ENCODE peak calls at places on chromosomes 16 and 17, in eight cellular contexts. E is retinal pigment epithelial cell; P is CD4-positive, alpha-beta T cell; M is mucosa of descending colon; V is GDM1; K is stimulated activated CD4-positive, alpha-beta T cell treated with anti-CD3 and anti-CD28 coated beads, Interleukin-12 subunit alpha, Interleukin-12 subunit beta, amount 100 ng/mL, for 4 hours; F is AG10803; L is NCI-H345. U is an unnamed sample.

GRCh38 chr17:77304746-77305473 is 164.1 kb downstream of the SEC14L1 start:
- DNase-seq in E (no peak), P (no peak), M (peak), V (no peak), K (no peak), F (no peak), L (no peak), U (no peak)

GRCh38 chr17:8474826-8475225 is 39.1 kb downstream of the NDEL1 start:
- DNase-seq in E (no peak), P (no peak), M (no peak), V (no peak), K (no peak), F (no peak), L (no peak), U (no peak)

GRCh38 chr16:54487933-54488332 is 201.3 kb upstream of the IRX3 start:
- DNase-seq in E (no peak), P (no peak), M (no peak), V (no peak), K (no peak), F (no peak), L (no peak), U (no peak)

GRCh38 chr17:55238931-55239297 is 25.8 kb upstream of the HLF start:
- DNase-seq in E (no peak), P (no peak), M (peak), V (no peak), K (no peak), F (no peak), L (peak), U (peak)

GRCh38 chr17:7343250-7343649 is 6.9 kb downstream of the ACAP1 start:
- DNase-seq in E (no peak), P (no peak), M (no peak), V (no peak), K (no peak), F (no peak), L (no peak), U (no peak)

GRCh38 chr16:1416521-1416941 is 2.0 kb upstream of the UNKL start:
- DNase-seq in E (no peak), P (no peak), M (no peak), V (no peak), K (no peak), F (no peak), L (no peak), U (no peak)

GRCh38 chr16:4101421-4102275 is 14.6 kb downstream of the ADCY9 start:
- DNase-seq in E (no peak), P (no peak), M (no peak), V (no peak), K (no peak), F (no peak), L (no peak), U (no peak)

GRCh38 chr17:16882243-16882925 is 89.5 kb downstream of the TNFRSF13B start:
- DNase-seq in E (no peak), P (no peak), M (no peak), V (no peak), K (no peak), F (no peak), L (no peak), U (no peak)

GRCh38 chr17:68961204-68961893 is 6.2 kb upstream of the ABCA8 start:
- DNase-seq in E (no peak), P (no peak), M (no peak), V (no peak), K (no peak), F (no peak), L (no peak), U (no peak)

GRCh38 chr16:44655-45054 is 8.8 kb downstream of the POLR3K start:
- DNase-seq in E (no peak), P (no peak), M (no peak), V (no peak), K (no peak), F (no peak), L (no peak), U (no peak)

GRCh38 chr16:28188085-28188916 is 23.5 kb downstream of the XPO6 start:
- DNase-seq in E (no peak), P (no peak), M (no peak), V (no peak), K (no peak), F (peak), L (no peak), U (no peak)

GRCh38 chr17:61048398-61049106 is 351.1 kb upstream of the TBX2 start:
- DNase-seq in E (no peak), P (no peak), M (no peak), V (no peak), K (no peak), F (no peak), L (no peak), U (no peak)

GRCh38 chr16:68732068-68732680 is 4.9 kb upstream of the CDH1 start:
- DNase-seq in E (no peak), P (no peak), M (peak), V (no peak), K (no peak), F (no peak), L (peak), U (peak)

GRCh38 chr17:27980035-27980434 is 62.4 kb upstream of the NLK start:
- DNase-seq in E (peak), P (no peak), M (no peak), V (no peak), K (no peak), F (peak), L (no peak), U (no peak)

GRCh38 chr17:80101160-80101945 is at the start of gene GAA:
- DNase-seq in E (no peak), P (peak), M (peak), V (peak), K (peak), F (peak), L (peak), U (peak)

GRCh38 chr17:40953876-40954275 is 12.9 kb downstream of the KRT39 start:
- DNase-seq in E (no peak), P (no peak), M (no peak), V (no peak), K (no peak), F (peak), L (no peak), U (no peak)

GRCh38 chr17:14688134-14688533 is 387.3 kb downstream of the HS3ST3B1 start:
- DNase-seq in E (no peak), P (no peak), M (no peak), V (no peak), K (no peak), F (no peak), L (no peak), U (no peak)

GRCh38 chr16:74578433-74578832 is 28.5 kb downstream of the GLG1 start:
- DNase-seq in E (no peak), P (no peak), M (no peak), V (no peak), K (no peak), F (no peak), L (no peak), U (no peak)

GRCh38 chr17:28485049-28485448 is 11.6 kb downstream of the SLC13A2 start:
- DNase-seq in E (no peak), P (no peak), M (no peak), V (no peak), K (no peak), F (no peak), L (no peak), U (no peak)

GRCh38 chr17:67558740-67559380 is 158.9 kb upstream of the NOL11 start:
- DNase-seq in E (no peak), P (no peak), M (no peak), V (no peak), K (no peak), F (peak), L (no peak), U (no peak)